ENCODE peak calls at places on chromosomes 2 and 18, in six cellular contexts. P is A549, N is upper lobe of left lung, T is HepG2, Y is GM12878, Z is K562. O is an unnamed sample.

GRCh38 chr2:199869227-199869541 is 18.2 kb upstream of the FTCDNL1 start:
- ATAC-seq in P (no peak), N (no peak), T (no peak), Y (no peak), Z (no peak), O (no peak)

GRCh38 chr2:186503827-186504606 is 18.0 kb downstream of the ZC3H15 start:
- ATAC-seq in P (peak; percentile 82), N (peak; percentile 58), T (peak; percentile 67), Y (peak; percentile 67), Z (peak; percentile 66), O (no peak)

GRCh38 chr2:101818531-101819451 is 121.3 kb downstream of the MAP4K4 start:
- ATAC-seq in P (no peak), N (no peak), T (peak; percentile 72), Y (peak; percentile 57), Z (no peak), O (no peak)

GRCh38 chr2:10466801-10467200 is 18.7 kb upstream of the ODC1 start:
- ATAC-seq in P (no peak), N (no peak), T (peak; percentile 62), Y (no peak), Z (peak; percentile 36), O (no peak)

GRCh38 chr2:60796573-60797509 is 40.8 kb downstream of the PAPOLG start:
- ATAC-seq in P (no peak), N (peak; percentile 86), T (no peak), Y (peak; percentile 90), Z (peak; percentile 49), O (peak; percentile 41)

GRCh38 chr2:191815010-191815409 is 31.9 kb downstream of the CAVIN2 start:
- ATAC-seq in P (no peak), N (no peak), T (no peak), Y (no peak), Z (no peak), O (no peak)

GRCh38 chr2:205906419-205906818 is 179.6 kb downstream of the INO80D start:
- ATAC-seq in P (no peak), N (no peak), T (no peak), Y (no peak), Z (no peak), O (no peak)

GRCh38 chr18:77250501-77250925 is 865 bp downstream of the GALR1 start:
- ATAC-seq in P (no peak), N (peak; percentile 5), T (no peak), Y (no peak), Z (no peak), O (no peak)

GRCh38 chr2:37793004-37793403 is 121.6 kb upstream of the CDC42EP3 start:
- ATAC-seq in P (no peak), N (no peak), T (no peak), Y (no peak), Z (no peak), O (no peak)

GRCh38 chr2:223041527-223042109 is 10.4 kb upstream of the KCNE4 start:
- ATAC-seq in P (peak; percentile 99), N (peak; percentile 91), T (peak; percentile 78), Y (no peak), Z (peak; percentile 83), O (peak; percentile 89)

GRCh38 chr2:165529130-165529529 is 59.6 kb downstream of the CSRNP3 start:
- ATAC-seq in P (no peak), N (no peak), T (no peak), Y (peak; percentile 90), Z (no peak), O (no peak)

GRCh38 chr18:4908239-4908638 is 288.8 kb downstream of the AKAIN1 start:
- ATAC-seq in P (no peak), N (no peak), T (no peak), Y (no peak), Z (no peak), O (no peak)

GRCh38 chr18:25896178-25896780 is 194.1 kb downstream of the SS18 start:
- ATAC-seq in P (peak; percentile 43), N (peak; percentile 78), T (peak; percentile 65), Y (peak; percentile 87), Z (peak; percentile 90), O (no peak)

GRCh38 chr2:102753563-102754159 is 8.2 kb upstream of the TMEM182 start:
- ATAC-seq in P (peak; percentile 74), N (peak; percentile 57), T (peak; percentile 76), Y (peak; percentile 68), Z (peak; percentile 79), O (no peak)

GRCh38 chr2:61727746-61728145 is 126.1 kb downstream of the FAM161A start:
- ATAC-seq in P (no peak), N (no peak), T (no peak), Y (peak; percentile 80), Z (no peak), O (no peak)

GRCh38 chr2:387980-388421 is 100.1 kb upstream of the ALKAL2 start:
- ATAC-seq in P (no peak), N (no peak), T (no peak), Y (no peak), Z (no peak), O (no peak)

GRCh38 chr2:203743441-203743932 is 37.0 kb downstream of the CD28 start:
- ATAC-seq in P (no peak), N (peak; percentile 21), T (no peak), Y (no peak), Z (no peak), O (peak; percentile 36)

GRCh38 chr2:39504790-39505335 is 67.8 kb upstream of the MAP4K3 start:
- ATAC-seq in P (peak; percentile 77), N (peak; percentile 54), T (peak; percentile 18), Y (no peak), Z (no peak), O (peak; percentile 79)

GRCh38 chr2:18630101-18630500 is 40.7 kb upstream of the NT5C1B start:
- ATAC-seq in P (no peak), N (peak; percentile 28), T (no peak), Y (no peak), Z (no peak), O (peak; percentile 75)

GRCh38 chr2:235050992-235051351 is 99.2 kb downstream of the SH3BP4 start:
- ATAC-seq in P (peak; percentile 25), N (peak; percentile 72), T (peak; percentile 5), Y (no peak), Z (peak; percentile 59), O (peak; percentile 91)
- TF ChIP-seq EP300 in P (no peak), N (no peak), T (no peak), Y (no peak), Z (no peak), O (no peak)

GRCh38 chr2:231388725-231389346 is 6.7 kb upstream of the B3GNT7 start:
- ATAC-seq in P (no peak), N (no peak), T (peak; percentile 4), Y (no peak), Z (no peak), O (peak; percentile 5)
- H3K27ac ChIP-seq in P (peak overlapping the region; percentile 70), N (no peak overlapping the region), T (no peak overlapping the region), Y (no peak overlapping the region), Z (no peak overlapping the region), O (no peak overlapping the region)

GRCh38 chr2:24123212-24124002 is at the start of the genes FAM228B and PFN4:
- ATAC-seq in P (peak; percentile 98), N (peak; percentile 98), T (peak; percentile 97), Y (peak; percentile 98), Z (peak; percentile 98), O (peak; percentile 98)

GRCh38 chr2:24117902-24118301 is 5.2 kb downstream of the PFN4 start:
- ATAC-seq in P (no peak), N (no peak), T (no peak), Y (no peak), Z (no peak), O (no peak)

GRCh38 chr2:24122356-24123211 is 550 bp downstream of the PFN4 start:
- ATAC-seq in P (no peak), N (no peak), T (no peak), Y (no peak), Z (no peak), O (no peak)

GRCh38 chr2:24124003-24124585 is 825 bp downstream of the FAM228B start:
- ATAC-seq in P (peak; percentile 46), N (no peak), T (peak; percentile 16), Y (peak; percentile 8), Z (peak; percentile 18), O (no peak)

DNA sequence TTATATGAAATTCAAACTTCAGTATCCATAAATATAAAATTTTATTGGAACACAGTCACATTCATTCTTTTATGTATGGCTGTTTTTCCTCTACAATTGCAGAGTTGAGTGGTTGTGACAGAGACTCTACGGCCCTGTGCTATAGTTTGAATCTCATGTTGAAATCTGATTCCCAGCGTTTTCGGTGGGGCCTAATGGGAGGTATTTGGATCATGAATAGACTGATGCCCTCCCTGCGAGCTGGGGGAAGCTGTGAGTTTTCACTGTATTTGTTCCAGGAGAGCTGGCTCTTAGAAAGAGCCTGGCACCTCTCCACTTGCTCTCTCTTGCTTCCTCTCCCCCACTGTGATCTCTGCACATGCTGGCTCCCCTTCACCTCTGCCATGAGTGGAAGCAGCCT is 1.7 kb downstream of the PFN4 start:
- ATAC-seq in P (no peak), N (no peak), T (no peak), Y (no peak), Z (no peak), O (no peak)
- TF ChIP-seq EP300 in P (no peak), N (no peak), T (no peak), Y (no peak), Z (no peak), O (no peak)

GRCh38 chr18:57793630-57793986 is 9.5 kb downstream of the ATP8B1 start:
- ATAC-seq in P (peak; percentile 44), N (no peak), T (no peak), Y (no peak), Z (peak; percentile 45), O (no peak)
- H3K27ac ChIP-seq in P (peak overlapping the region; percentile 68), N (peak overlapping the region; percentile 64), T (no peak overlapping the region), Y (no peak overlapping the region), Z (no peak overlapping the region), O (peak overlapping the region; percentile 84)

DNA sequence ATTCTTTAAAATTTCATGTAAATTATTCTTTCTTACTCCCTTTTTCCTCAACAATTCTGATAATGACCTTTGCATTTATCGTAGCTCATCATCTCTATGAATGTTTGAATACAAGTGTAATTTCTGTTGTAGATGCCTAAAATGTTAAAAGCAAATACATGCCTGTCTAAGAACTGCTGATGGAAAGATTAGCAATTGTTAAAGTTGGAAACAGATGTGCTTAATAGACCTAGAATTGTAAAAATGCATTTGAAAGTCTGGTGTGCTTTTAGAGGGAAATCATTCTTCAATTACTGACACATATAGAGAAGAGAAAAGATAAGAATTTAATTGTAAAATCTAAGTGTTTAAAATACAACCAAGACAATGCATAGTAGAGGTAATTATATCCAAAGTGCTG is 50.4 kb downstream of the CCDC102B start:
- ATAC-seq in P (no peak), N (no peak), T (no peak), Y (no peak), Z (no peak), O (no peak)
- TF ChIP-seq EP300 in P (no peak), N (no peak), T (no peak), Y (no peak), Z (no peak), O (no peak)

DNA sequence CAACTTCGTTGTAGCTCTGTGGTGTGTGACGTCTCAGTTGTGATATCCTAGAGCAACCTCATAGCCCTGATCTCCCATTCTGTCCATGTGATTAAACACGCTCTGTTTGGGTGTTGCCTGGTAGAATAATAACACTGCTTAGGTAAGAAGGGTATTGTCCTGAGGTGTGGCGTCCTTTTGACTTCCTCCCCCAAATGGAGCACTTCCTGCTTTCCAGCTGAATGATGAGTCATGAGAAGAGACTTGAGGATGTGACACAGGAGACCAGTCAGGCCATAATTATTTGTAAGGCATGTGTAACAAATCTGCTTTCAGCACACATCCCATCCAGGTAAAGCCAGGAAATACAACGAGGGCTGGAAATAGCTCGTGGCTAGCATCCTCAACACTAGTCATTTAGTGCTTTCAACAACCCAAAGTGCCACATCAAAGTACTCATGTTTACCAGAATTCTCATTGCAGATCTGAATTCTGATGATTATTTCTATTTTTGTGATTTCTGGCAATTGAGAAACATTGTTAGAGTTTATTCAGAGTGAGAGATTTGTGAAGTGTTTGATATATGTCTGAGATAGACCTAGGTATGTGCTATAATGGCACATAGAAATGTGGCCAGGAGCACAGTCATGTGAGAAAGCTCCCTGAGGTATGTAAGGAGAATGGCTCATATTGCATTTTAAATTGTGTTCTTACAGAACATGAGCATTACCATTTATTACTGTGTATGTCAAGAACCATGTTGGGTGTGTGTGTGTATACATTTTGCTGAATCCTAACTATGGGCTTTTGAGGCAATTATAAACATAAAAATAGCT is 100.9 kb downstream of the RAPGEF4 start:
- ATAC-seq in P (peak; percentile 78), N (no peak), T (no peak), Y (no peak), Z (no peak), O (peak; percentile 86)
- H3K27ac ChIP-seq in P (no peak overlapping the region), N (peak overlapping the region; percentile 49), T (no peak overlapping the region), Y (no peak overlapping the region), Z (no peak overlapping the region), O (peak overlapping the region; percentile 17)

O was measured in gastroesophageal sphincter.